ENCODE peak calls at places on chromosomes 4 and X, in four cellular contexts. One of them, this sample, is unnamed.

GRCh38 chrX:70281951-70282350 is at the start of gene RAB41:
- DNase-seq in T-helper 1 cell: no peak
- DNase-seq in LoVo: no peak
- DNase-seq in CD4-positive, CD25-positive, alpha-beta regulatory T cell: no peak
- DNase-seq in this sample: no peak

GRCh38 chr4:156790866-156791265 is 180.7 kb downstream of the PDGFC start:
- DNase-seq in T-helper 1 cell: no peak
- DNase-seq in LoVo: peak; percentile 33
- DNase-seq in CD4-positive, CD25-positive, alpha-beta regulatory T cell: no peak
- DNase-seq in this sample: peak; percentile 55

GRCh38 chr4:23097251-23097650 is 404.5 kb downstream of the GBA3 start:
- DNase-seq in LoVo: no peak
- DNase-seq in T-helper 1 cell: no peak
- DNase-seq in CD4-positive, CD25-positive, alpha-beta regulatory T cell: no peak
- DNase-seq in this sample: no peak

GRCh38 chr4:170091069-170091696 is 1.4 kb upstream of the AADAT start:
- DNase-seq in CD4-positive, CD25-positive, alpha-beta regulatory T cell: no peak
- DNase-seq in LoVo: no peak
- DNase-seq in T-helper 1 cell: no peak
- DNase-seq in this sample: no peak

GRCh38 chrX:21373637-21374162 is 518 bp upstream of the CNKSR2 start:
- DNase-seq in T-helper 1 cell: peak; percentile 8
- DNase-seq in LoVo: no peak
- DNase-seq in CD4-positive, CD25-positive, alpha-beta regulatory T cell: peak; percentile 16
- DNase-seq in this sample: no peak

GRCh38 chr4:143359794-143360193 is 23.1 kb downstream of the GAB1 start:
- DNase-seq in T-helper 1 cell: peak; percentile 22
- DNase-seq in LoVo: no peak
- DNase-seq in CD4-positive, CD25-positive, alpha-beta regulatory T cell: no peak
- DNase-seq in this sample: no peak

GRCh38 chr4:148964456-148964855 is 522.2 kb upstream of the NR3C2 start:
- DNase-seq in T-helper 1 cell: no peak
- DNase-seq in LoVo: no peak
- DNase-seq in CD4-positive, CD25-positive, alpha-beta regulatory T cell: no peak
- DNase-seq in this sample: no peak

GRCh38 chr4:128819082-128819742 is 9.7 kb downstream of the JADE1 start:
- DNase-seq in T-helper 1 cell: no peak
- DNase-seq in LoVo: no peak
- DNase-seq in CD4-positive, CD25-positive, alpha-beta regulatory T cell: no peak
- DNase-seq in this sample: no peak

GRCh38 chr4:57910151-57910550 is 800.0 kb upstream of the IGFBP7 start:
- DNase-seq in CD4-positive, CD25-positive, alpha-beta regulatory T cell: no peak
- DNase-seq in LoVo: no peak
- DNase-seq in T-helper 1 cell: no peak
- DNase-seq in this sample: no peak

GRCh38 chrX:66731398-66731797 is 92.5 kb upstream of the EDA2R start:
- DNase-seq in T-helper 1 cell: peak; percentile 32
- DNase-seq in CD4-positive, CD25-positive, alpha-beta regulatory T cell: no peak
- DNase-seq in LoVo: peak; percentile 1
- DNase-seq in this sample: no peak

GRCh38 chr4:182555997-182556418 is 312.8 kb downstream of the TENM3 start:
- DNase-seq in T-helper 1 cell: no peak
- DNase-seq in LoVo: no peak
- DNase-seq in CD4-positive, CD25-positive, alpha-beta regulatory T cell: no peak
- DNase-seq in this sample: peak; percentile 24

GRCh38 chrX:140157611-140158010 is 192.3 kb upstream of the CXorf66 start:
- DNase-seq in T-helper 1 cell: no peak
- DNase-seq in CD4-positive, CD25-positive, alpha-beta regulatory T cell: no peak
- DNase-seq in LoVo: no peak
- DNase-seq in this sample: no peak

GRCh38 chr4:184506527-184507121 is 32.3 kb upstream of the IRF2 start:
- DNase-seq in LoVo: no peak
- DNase-seq in CD4-positive, CD25-positive, alpha-beta regulatory T cell: no peak
- DNase-seq in T-helper 1 cell: peak; percentile 88
- DNase-seq in this sample: no peak

GRCh38 chrX:155068165-155068564 is 2.8 kb downstream of the CMC4 start:
- DNase-seq in CD4-positive, CD25-positive, alpha-beta regulatory T cell: no peak
- DNase-seq in T-helper 1 cell: no peak
- DNase-seq in LoVo: peak; percentile 23
- DNase-seq in this sample: peak; percentile 46

GRCh38 chr4:145735330-145735638 is 55.3 kb downstream of the C4orf51 start:
- DNase-seq in CD4-positive, CD25-positive, alpha-beta regulatory T cell: no peak
- DNase-seq in LoVo: peak; percentile 27
- DNase-seq in T-helper 1 cell: no peak
- DNase-seq in this sample: no peak

GRCh38 chr4:19945501-19945900 is 306.2 kb upstream of the SLIT2 start:
- DNase-seq in CD4-positive, CD25-positive, alpha-beta regulatory T cell: no peak
- DNase-seq in T-helper 1 cell: no peak
- DNase-seq in LoVo: no peak
- DNase-seq in this sample: no peak

GRCh38 chr4:184355111-184355604 is 119.2 kb downstream of the IRF2 start:
- DNase-seq in LoVo: no peak
- DNase-seq in CD4-positive, CD25-positive, alpha-beta regulatory T cell: no peak
- DNase-seq in T-helper 1 cell: peak; percentile 64
- DNase-seq in this sample: peak; percentile 72

GRCh38 chr4:70715097-70715496 is 6.7 kb upstream of the RUFY3 start:
- DNase-seq in LoVo: no peak
- DNase-seq in CD4-positive, CD25-positive, alpha-beta regulatory T cell: no peak
- DNase-seq in T-helper 1 cell: no peak
- DNase-seq in this sample: peak; percentile 25

GRCh38 chrX:1592128-1592862 is 891 bp downstream of the AKAP17A start:
- DNase-seq in CD4-positive, CD25-positive, alpha-beta regulatory T cell: no peak
- DNase-seq in LoVo: no peak
- DNase-seq in T-helper 1 cell: no peak
- DNase-seq in this sample: peak; percentile 44

GRCh38 chr4:125650557-125650956 is 335.8 kb downstream of the FAT4 start:
- DNase-seq in CD4-positive, CD25-positive, alpha-beta regulatory T cell: no peak
- DNase-seq in T-helper 1 cell: no peak
- DNase-seq in LoVo: no peak
- DNase-seq in this sample: no peak

GRCh38 chr4:24003476-24003875 is 113.6 kb upstream of the PPARGC1A start:
- DNase-seq in CD4-positive, CD25-positive, alpha-beta regulatory T cell: no peak
- DNase-seq in LoVo: no peak
- DNase-seq in T-helper 1 cell: no peak
- DNase-seq in this sample: no peak

GRCh38 chr4:68373513-68373912 is 23.6 kb upstream of the YTHDC1 start:
- DNase-seq in CD4-positive, CD25-positive, alpha-beta regulatory T cell: peak; percentile 33
- DNase-seq in T-helper 1 cell: peak; percentile 66
- DNase-seq in LoVo: no peak
- DNase-seq in this sample: peak; percentile 72

GRCh38 chr4:146098397-146098796 is 77.1 kb upstream of the LSM6 start:
- DNase-seq in T-helper 1 cell: no peak
- DNase-seq in CD4-positive, CD25-positive, alpha-beta regulatory T cell: no peak
- DNase-seq in LoVo: no peak
- DNase-seq in this sample: no peak

GRCh38 chrX:28273751-28274150 is 292.5 kb upstream of the DCAF8L1 start:
- DNase-seq in LoVo: no peak
- DNase-seq in CD4-positive, CD25-positive, alpha-beta regulatory T cell: no peak
- DNase-seq in T-helper 1 cell: no peak
- DNase-seq in this sample: no peak

GRCh38 chr4:5142726-5143125 is 91.4 kb downstream of the STK32B start:
- DNase-seq in T-helper 1 cell: no peak
- DNase-seq in LoVo: no peak
- DNase-seq in CD4-positive, CD25-positive, alpha-beta regulatory T cell: no peak
- DNase-seq in this sample: peak; percentile 18

GRCh38 chr4:23943478-23943877 is 53.6 kb upstream of the PPARGC1A start:
- DNase-seq in CD4-positive, CD25-positive, alpha-beta regulatory T cell: no peak
- DNase-seq in T-helper 1 cell: no peak
- DNase-seq in LoVo: no peak
- DNase-seq in this sample: no peak

GRCh38 chr4:168028568-168028967 is 63.8 kb upstream of the ANXA10 start:
- DNase-seq in CD4-positive, CD25-positive, alpha-beta regulatory T cell: no peak
- DNase-seq in LoVo: peak; percentile 12
- DNase-seq in T-helper 1 cell: no peak
- DNase-seq in this sample: no peak

GRCh38 chrX:13695601-13696115 is 6.7 kb downstream of the RAB9A start:
- DNase-seq in CD4-positive, CD25-positive, alpha-beta regulatory T cell: no peak
- DNase-seq in LoVo: no peak
- DNase-seq in T-helper 1 cell: no peak
- DNase-seq in this sample: no peak